ENCODE peak calls at places on chromosomes 16 and 17, in six cellular contexts. X is activated CD4-positive, alpha-beta T cell treated with anti-CD3 and anti-CD28 coated beads, Interleukin-2, amount 10 ng/mL, durations not matched to agents 7 days and 5 days; P is NCI-H2171 treated with DMSO at 0.1 percent for 48 hours; O is iPS-NIHi11; T is right cardiac atrium; C is left ventricle myocardium inferior. U is an unnamed sample.

GRCh38 chr16:11225677-11226549 is 30.1 kb downstream of the SOCS1 start:
- DNase-seq in X (no peak), O (no peak), P (no peak), C (no peak), T (no peak), U (no peak)

GRCh38 chr17:45143767-45144198 is 4.5 kb upstream of the HEXIM1 start:
- DNase-seq in C (peak; percentile 92), P (no peak), T (peak; percentile 96), O (peak; percentile 42), X (no peak), U (no peak)

GRCh38 chr16:70257391-70257790 is 5.7 kb upstream of the EXOSC6 start:
- DNase-seq in P (no peak), X (no peak), O (no peak), C (no peak), T (no peak), U (no peak)

GRCh38 chr17:79051306-79051705 is 23.3 kb upstream of the ENGASE start:
- DNase-seq in X (no peak), C (no peak), O (no peak), T (no peak), P (no peak), U (no peak)

GRCh38 chr16:57305159-57305811 is 20.8 kb upstream of the PLLP start:
- DNase-seq in T (peak; percentile 78), C (no peak), P (no peak), O (no peak), X (no peak), U (no peak)

GRCh38 chr17:37884516-37884915 is 39.7 kb upstream of the TBC1D3K start:
- DNase-seq in P (no peak), T (no peak), O (no peak), X (no peak), C (no peak), U (no peak)

GRCh38 chr17:32546031-32546444 is 59.2 kb downstream of the CDK5R1 start:
- DNase-seq in X (no peak), T (no peak), P (peak; percentile 45), O (peak; percentile 72), C (no peak), U (peak; percentile 57)

GRCh38 chr17:1882836-1883235 is 53.0 kb downstream of the RPA1 start:
- DNase-seq in P (peak; percentile 61), O (peak; percentile 54), X (peak; percentile 40), T (no peak), C (no peak), U (peak; percentile 45)

GRCh38 chr16:11488304-11488703 is 98.4 kb downstream of the LITAF start:
- DNase-seq in X (no peak), T (no peak), C (no peak), O (no peak), P (no peak), U (no peak)

GRCh38 chr17:65173284-65173793 is 36.2 kb downstream of the RGS9 start:
- DNase-seq in O (no peak), T (peak; percentile 55), X (peak; percentile 83), P (peak; percentile 49), C (no peak), U (no peak)

GRCh38 chr17:37239690-37240344 is 136.0 kb upstream of the C17orf78 start:
- DNase-seq in O (peak; percentile 21), P (peak; percentile 23), C (no peak), T (no peak), X (peak; percentile 18), U (no peak)

GRCh38 chr16:2404099-2404498 is 25.1 kb upstream of the CCNF start:
- DNase-seq in X (no peak), O (no peak), P (no peak), C (no peak), T (no peak), U (no peak)

GRCh38 chr17:11144358-11145233 is 96.4 kb upstream of the SHISA6 start:
- DNase-seq in C (no peak), T (no peak), X (peak; percentile 6), O (peak; percentile 53), P (peak; percentile 22), U (peak; percentile 12)

GRCh38 chr17:36602030-36602737 is 801 bp downstream of the MRM1 start:
- DNase-seq in O (no peak), P (peak; percentile 2), T (peak; percentile 60), C (no peak), X (peak; percentile 18), U (peak; percentile 47)

GRCh38 chr17:43732961-43733360 is 25.6 kb downstream of the SOST start:
- DNase-seq in X (no peak), T (no peak), P (no peak), C (no peak), O (no peak), U (no peak)

GRCh38 chr17:33520404-33521032 is 227.4 kb upstream of the ASIC2 start:
- DNase-seq in T (peak; percentile 75), O (peak; percentile 87), P (peak; percentile 9), X (peak; percentile 51), C (peak; percentile 40), U (peak; percentile 40)

GRCh38 chr16:87850009-87851006 is 19.0 kb downstream of the SLC7A5 start:
- DNase-seq in T (peak; percentile 86), O (peak; percentile 92), C (peak; percentile 60), X (peak; percentile 84), P (peak; percentile 46), U (peak; percentile 69)

GRCh38 chr17:60087882-60088669 is 9.4 kb upstream of the HEATR6 start:
- DNase-seq in T (no peak), P (peak; percentile 26), X (no peak), C (no peak), O (peak; percentile 82), U (peak; percentile 15)

GRCh38 chr17:44733753-44734152 is 25.0 kb upstream of the ADAM11 start:
- DNase-seq in O (peak; percentile 72), T (no peak), X (no peak), P (peak; percentile 35), C (no peak), U (peak; percentile 14)

GRCh38 chr17:57395721-57396321 is 139.5 kb downstream of the MSI2 start:
- DNase-seq in O (no peak), P (no peak), C (no peak), T (no peak), X (no peak), U (no peak)

GRCh38 chr16:10558746-10559641 is 21.4 kb downstream of the EMP2 start:
- DNase-seq in T (peak; percentile 93), O (peak; percentile 63), X (no peak), C (peak; percentile 77), P (no peak), U (no peak)

GRCh38 chr17:6259899-6260298 is 175.0 kb downstream of the AIPL1 start:
- DNase-seq in O (no peak), C (no peak), P (no peak), X (no peak), T (no peak), U (no peak)

GRCh38 chr17:15966879-15967248 is 21.9 kb downstream of the ADORA2B start:
- DNase-seq in C (no peak), P (no peak), T (no peak), X (no peak), O (peak; percentile 67), U (no peak)

GRCh38 chr17:75289832-75290337 is 652 bp upstream of the SLC25A19 start:
- DNase-seq in O (no peak), T (peak; percentile 75), C (peak; percentile 52), X (peak; percentile 73), P (no peak), U (peak; percentile 74)

GRCh38 chr17:32398946-32399345 is 45.4 kb upstream of the PSMD11 start:
- DNase-seq in O (no peak), C (no peak), X (no peak), P (no peak), T (no peak), U (no peak)

GRCh38 chr17:80666867-80667266 is 122.2 kb downstream of the RPTOR start:
- DNase-seq in T (no peak), C (no peak), P (no peak), X (no peak), O (no peak), U (no peak)

GRCh38 chr16:1105888-1106620 is 10.0 kb upstream of the C1QTNF8 start:
- DNase-seq in T (peak; percentile 86), X (peak; percentile 16), P (peak; percentile 58), O (peak; percentile 98), C (peak; percentile 47), U (peak; percentile 76)

GRCh38 chr16:50881953-50882352 is 140.1 kb downstream of the CYLD start:
- DNase-seq in X (peak; percentile 1), T (no peak), O (no peak), P (no peak), C (no peak), U (no peak)

GRCh38 chr16:11669380-11670146 is 1.3 kb downstream of the SNN start:
- DNase-seq in P (no peak), T (peak; percentile 86), C (peak; percentile 59), O (no peak), X (no peak), U (no peak)

GRCh38 chr17:45131616-45132301 is 556 bp downstream of the PLCD3 start:
- DNase-seq in C (peak; percentile 53), T (peak; percentile 86), O (peak; percentile 86), P (no peak), X (peak; percentile 54), U (peak; percentile 71)

U was measured in NCI-H524.